ENCODE peak calls at places on chromosome 14, in ten cellular contexts. Z is MCF 10A; J is NCI-H2029; U is C1 segment of cervical spinal cord; C is GM04504; W is Ammon's horn; A is Caki2; V is activated T-helper 1 cell treated with anti-CD3 and anti-CD28 coated beads, Interleukin-12 subunit alpha, Interleukin-12 subunit beta, Interleukin-2, Interleukin-4 antibody, amounts not matched to agents 30 ng/mL and 10 ng/mL and 1 ng/mL, durations not matched to agents 14 hours and 24 hours and 36 hours; Q is NCI-H1105; Y is NCI-H2081. S is an unnamed sample.

GRCh38 chr14:105187935-105188524 is 6.9 kb upstream of the NUDT14 start:
- DNase-seq in Q (no peak), U (no peak), Z (no peak), W (no peak), Y (peak; percentile 39), C (no peak), J (no peak), V (no peak), A (no peak), S (no peak)

GRCh38 chr14:75234173-75234855 is 44.3 kb upstream of the FOS start:
- DNase-seq in W (peak; percentile 71), A (no peak), C (no peak), V (no peak), U (peak; percentile 15), Z (peak; percentile 60), J (no peak), Y (no peak), Q (no peak), S (no peak)

GRCh38 chr14:69873877-69874780 is 5.1 kb upstream of the SMOC1 start:
- DNase-seq in Q (no peak), Z (no peak), U (no peak), C (peak; percentile 3), A (no peak), Y (no peak), J (no peak), W (no peak), V (no peak), S (no peak)

GRCh38 chr14:79837699-79838098 is 373.6 kb downstream of the DIO2 start:
- DNase-seq in A (no peak), C (no peak), J (no peak), W (no peak), Z (no peak), V (no peak), Y (no peak), Q (no peak), U (no peak), S (no peak)

GRCh38 chr14:89534896-89535615 is 118.0 kb upstream of the FOXN3 start:
- DNase-seq in Q (no peak), J (no peak), W (no peak), Z (no peak), Y (no peak), C (no peak), V (no peak), U (no peak), A (no peak), S (no peak)

GRCh38 chr14:89681086-89682018 is 264.3 kb upstream of the FOXN3 start:
- DNase-seq in Q (no peak), W (peak; percentile 61), Y (no peak), C (no peak), U (peak; percentile 29), A (no peak), J (no peak), V (peak; percentile 22), Z (no peak), S (no peak)

GRCh38 chr14:64763801-64764511 is 59.7 kb downstream of the PLEKHG3 start:
- DNase-seq in C (no peak), Z (peak; percentile 19), U (peak; percentile 54), J (no peak), V (no peak), Q (no peak), Y (peak; percentile 64), W (peak; percentile 63), A (no peak), S (no peak)

GRCh38 chr14:57052705-57053302 is 215.9 kb downstream of the EXOC5 start:
- DNase-seq in Z (no peak), Q (no peak), J (no peak), A (no peak), V (no peak), Y (no peak), U (no peak), W (no peak), C (no peak), S (no peak)

GRCh38 chr14:100158566-100159106 is 809 bp downstream of the DEGS2 start:
- DNase-seq in V (no peak), Z (no peak), U (no peak), Y (no peak), C (no peak), Q (no peak), J (no peak), A (no peak), W (no peak), S (peak; percentile 29)

GRCh38 chr14:71165121-71165574 is 257.9 kb downstream of the PCNX1 start:
- DNase-seq in C (no peak), Q (no peak), W (no peak), Z (no peak), Y (no peak), J (no peak), A (no peak), V (no peak), U (no peak), S (no peak)

GRCh38 chr14:67050892-67051291 is 138.3 kb upstream of the GARIN2 start:
- DNase-seq in A (no peak), Y (no peak), Z (no peak), J (no peak), W (peak; percentile 4), V (no peak), Q (no peak), C (no peak), U (no peak), S (no peak)

GRCh38 chr14:101537286-101537685 is 24.0 kb upstream of the DIO3 start:
- DNase-seq in W (no peak), Z (no peak), Q (no peak), C (no peak), J (no peak), V (no peak), A (no peak), U (no peak), Y (no peak), S (no peak)

GRCh38 chr14:61911534-61911933 is 149.3 kb downstream of the SNAPC1 start:
- DNase-seq in J (no peak), V (no peak), U (no peak), C (no peak), Y (peak; percentile 69), Q (no peak), W (no peak), Z (no peak), A (no peak), S (peak; percentile 56)

GRCh38 chr14:100539319-100539645 is 47.9 kb downstream of the BEGAIN start:
- DNase-seq in U (no peak), Q (no peak), C (no peak), J (no peak), A (no peak), Z (no peak), W (no peak), V (no peak), Y (no peak), S (no peak)

GRCh38 chr14:44529026-44529425 is 21.9 kb upstream of the FSCB start:
- DNase-seq in A (peak; percentile 3), Z (no peak), Q (no peak), C (no peak), J (peak; percentile 75), U (peak; percentile 12), V (no peak), W (peak; percentile 51), Y (no peak), S (peak; percentile 98)

GRCh38 chr14:78157855-78158436 is 12.2 kb upstream of the NRXN3 start:
- DNase-seq in C (no peak), V (no peak), Q (no peak), Y (no peak), Z (peak; percentile 49), J (no peak), W (no peak), A (no peak), U (no peak), S (no peak)

GRCh38 chr14:62667515-62667914 is 377.7 kb downstream of the KCNH5 start:
- DNase-seq in C (no peak), U (no peak), V (no peak), Y (no peak), Q (no peak), W (no peak), A (no peak), J (no peak), Z (no peak), S (no peak)

GRCh38 chr14:91325211-91325610 is 80.7 kb upstream of the GPR68 start:
- DNase-seq in U (no peak), V (no peak), Y (no peak), Z (no peak), J (no peak), A (no peak), C (no peak), W (peak; percentile 48), Q (no peak), S (peak; percentile 88)

GRCh38 chr14:31070431-31070830 is 44.3 kb upstream of the STRN3 start:
- DNase-seq in C (peak; percentile 72), Q (no peak), A (peak; percentile 6), V (no peak), U (no peak), J (no peak), W (no peak), Y (no peak), Z (no peak), S (no peak)

GRCh38 chr14:38696925-38697324 is 406.1 kb downstream of the SEC23A start:
- DNase-seq in W (no peak), A (no peak), C (no peak), Z (no peak), U (no peak), V (no peak), Y (no peak), J (no peak), Q (no peak), S (no peak)